ENCODE peak calls at places on chromosomes 6 and 20, in eight cellular contexts. O, C, H, F, D, X, Z and U are unnamed samples.
A peak's percentile ranks its signal among the peaks of the same experiment; 100 is the strongest.

GRCh38 chr6:71139249-71139648 is 149.4 kb upstream of the OGFRL1 start:
- DNase-seq in C (no peak), H (no peak), X (peak; percentile 2), Z (peak; percentile 76), D (no peak), F (no peak), O (no peak), U (no peak)

GRCh38 chr6:166478782-166479592 is 96.2 kb upstream of the MPC1 start:
- DNase-seq in H (no peak), Z (no peak), C (no peak), F (no peak), D (peak; percentile 54), O (no peak), X (no peak), U (peak; percentile 28)

GRCh38 chr6:24859608-24860007 is 60.9 kb upstream of the ARMH2 start:
- DNase-seq in H (no peak), D (no peak), X (no peak), F (no peak), Z (no peak), O (no peak), C (peak; percentile 34), U (no peak)

GRCh38 chr20:21503345-21503744 is 10.5 kb downstream of the NKX2-2 start:
- DNase-seq in F (no peak), O (no peak), X (peak; percentile 11), Z (peak; percentile 87), D (no peak), H (no peak), C (no peak), U (no peak)

GRCh38 chr6:98871821-98872220 is 37.4 kb downstream of the POU3F2 start:
- DNase-seq in C (no peak), H (no peak), O (no peak), X (no peak), D (no peak), Z (no peak), F (no peak), U (no peak)

GRCh38 chr20:9040874-9041524 is 27.9 kb upstream of the PLCB4 start:
- DNase-seq in X (no peak), D (no peak), F (no peak), H (no peak), O (no peak), C (no peak), Z (peak; percentile 73), U (no peak)

GRCh38 chr6:109612268-109612667 is 78.7 kb downstream of the AK9 start:
- DNase-seq in O (no peak), C (peak; percentile 4), F (no peak), X (no peak), H (no peak), Z (no peak), D (no peak), U (no peak)

GRCh38 chr6:87628424-87628823 is 38.5 kb downstream of the ORC3 start:
- DNase-seq in Z (no peak), F (no peak), D (no peak), H (no peak), C (no peak), O (no peak), X (no peak), U (no peak)

GRCh38 chr6:37279366-37280134 is 21.6 kb upstream of the TMEM217 start:
- DNase-seq in C (no peak), F (no peak), Z (peak; percentile 26), H (no peak), X (no peak), D (no peak), O (no peak), U (no peak)

GRCh38 chr6:7052441-7052936 is 55.3 kb upstream of the RREB1 start:
- DNase-seq in D (peak; percentile 92), F (peak; percentile 73), Z (peak; percentile 85), O (peak; percentile 78), C (peak; percentile 74), H (no peak), X (peak; percentile 67), U (no peak)

GRCh38 chr20:37669062-37669772 is 24.6 kb upstream of the CTNNBL1 start:
- DNase-seq in O (no peak), C (no peak), D (no peak), F (no peak), Z (peak; percentile 7), X (peak; percentile 63), H (no peak), U (no peak)

GRCh38 chr6:75280131-75280855 is 4.3 kb downstream of the TMEM30A start:
- DNase-seq in Z (peak; percentile 50), X (no peak), O (no peak), H (no peak), C (no peak), F (no peak), D (no peak), U (no peak)

GRCh38 chr6:14550410-14550809 is 432.8 kb downstream of the CD83 start:
- DNase-seq in C (no peak), Z (no peak), O (no peak), H (no peak), D (no peak), X (no peak), F (no peak), U (no peak)

GRCh38 chr6:44254957-44255808 is 2.1 kb downstream of the SLC35B2 start:
- DNase-seq in H (no peak), X (peak; percentile 35), F (no peak), D (peak; percentile 63), Z (peak; percentile 24), O (no peak), C (peak; percentile 30), U (no peak)

GRCh38 chr6:44254201-44254956 is 2.9 kb downstream of the SLC35B2 start:
- DNase-seq in C (peak; percentile 25), D (peak; percentile 46), O (no peak), Z (no peak), H (no peak), X (no peak), F (no peak), U (no peak)

GRCh38 chr6:44255848-44256247 is 1.5 kb downstream of the SLC35B2 start:
- DNase-seq in C (no peak), F (no peak), X (no peak), D (no peak), H (no peak), Z (no peak), O (no peak), U (no peak)

GRCh38 chr6:44251576-44252524 is 4.9 kb downstream of the HSP90AB1 start:
- DNase-seq in H (no peak), F (no peak), D (no peak), C (no peak), Z (no peak), X (no peak), O (no peak), U (no peak)

GRCh38 chr6:44253307-44254101 is 3.8 kb downstream of the SLC35B2 start:
- DNase-seq in X (peak; percentile 64), H (no peak), C (peak; percentile 79), O (no peak), Z (no peak), D (peak; percentile 35), F (no peak), U (no peak)
- H3K27ac ChIP-seq in X (no peak overlapping the region), H (no peak overlapping the region), C (no peak overlapping the region), O (no peak overlapping the region), Z (no peak overlapping the region), D (no peak overlapping the region), F (no peak overlapping the region), U (no peak overlapping the region)

DNA sequence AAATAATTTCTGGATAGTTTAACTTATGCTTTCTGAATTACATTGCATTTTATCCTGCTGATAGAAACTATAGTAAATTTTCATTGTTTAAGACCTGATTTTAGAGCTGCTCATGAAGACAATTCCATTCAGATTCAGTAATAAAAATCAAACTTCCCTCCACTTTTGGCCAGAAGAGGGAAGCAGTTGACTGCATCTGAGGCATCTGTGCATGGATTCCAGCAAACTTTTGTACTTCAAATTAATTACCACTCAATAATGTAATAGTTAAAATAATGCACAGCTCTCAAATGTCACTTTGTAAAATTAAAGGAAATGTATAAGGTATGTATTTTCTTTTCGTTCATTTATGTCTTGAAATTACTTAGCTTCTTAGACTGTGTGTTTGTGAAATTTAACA is 64.2 kb upstream of the SLC35B3 start:
- DNase-seq in C (peak; percentile 64), Z (no peak), D (no peak), O (no peak), H (no peak), X (peak; percentile 51), F (no peak), U (no peak)
- TF ChIP-seq CTCF in C (peak; percentile 84), Z (peak; percentile 34), D (peak; percentile 38), O (no peak), H (peak; percentile 67), X (peak; percentile 70), F (peak; percentile 24), U (peak; percentile 30)

DNA sequence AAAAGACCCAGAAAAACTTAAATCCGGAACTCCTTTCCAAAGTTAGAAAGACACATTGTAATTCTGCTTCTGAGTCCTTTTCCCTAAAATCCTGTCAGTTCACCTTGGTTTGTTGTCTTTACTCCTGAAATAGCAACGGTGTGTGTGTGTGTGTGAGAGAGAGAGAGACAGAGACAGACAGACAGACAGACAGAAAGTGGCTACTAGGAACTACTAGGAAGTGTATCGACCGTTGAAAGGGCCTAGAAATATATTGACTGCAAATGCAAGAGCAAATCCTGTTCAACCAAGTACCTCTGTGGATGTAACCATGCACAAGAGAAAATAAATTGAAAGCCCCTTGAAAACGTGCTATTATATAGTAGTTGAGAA is 100.0 kb upstream of the MLIP start:
- DNase-seq in F (no peak), Z (no peak), C (no peak), D (no peak), X (no peak), O (no peak), H (no peak), U (no peak)
- H3K4me3 ChIP-seq in F (no peak overlapping the region), Z (no peak overlapping the region), C (no peak overlapping the region), D (peak overlapping the region; percentile 43), X (no peak overlapping the region), O (no peak overlapping the region), H (no peak overlapping the region), U (no peak overlapping the region)

GRCh38 chr6:128499079-128499705 is 21.2 kb downstream of the PTPRK start:
- DNase-seq in F (no peak), O (no peak), C (no peak), Z (no peak), X (peak; percentile 79), D (no peak), H (no peak), U (no peak)

GRCh38 chr6:128494440-128494839 is 26.0 kb downstream of the PTPRK start:
- DNase-seq in C (no peak), F (no peak), O (no peak), D (no peak), Z (no peak), H (no peak), X (no peak), U (no peak)

GRCh38 chr6:128495536-128496333 is 24.7 kb downstream of the PTPRK start:
- DNase-seq in F (no peak), Z (no peak), X (no peak), C (no peak), D (no peak), H (no peak), O (no peak), U (no peak)

GRCh38 chr6:128500017-128500416 is 20.4 kb downstream of the PTPRK start:
- DNase-seq in Z (peak; percentile 43), O (no peak), F (no peak), X (peak; percentile 46), H (no peak), C (no peak), D (no peak), U (no peak)

DNA sequence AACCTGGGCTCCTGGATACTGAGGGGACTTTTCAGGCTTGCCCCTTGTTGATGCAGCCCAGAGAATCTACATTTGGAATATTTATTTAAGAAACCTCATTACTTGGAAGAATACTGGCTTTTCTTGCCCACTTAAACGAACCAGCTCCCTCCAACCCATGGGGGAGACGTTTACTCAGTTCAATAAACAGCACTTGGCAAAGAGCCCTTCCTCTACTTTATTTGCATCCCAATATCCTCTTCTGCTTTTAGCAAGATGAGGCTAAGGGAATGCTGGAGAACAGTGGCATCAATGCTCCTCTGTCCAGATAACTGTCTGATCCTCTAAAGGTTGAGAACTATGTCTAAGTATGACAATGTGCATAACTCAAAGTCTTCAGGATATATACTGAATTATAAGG is 22.2 kb downstream of the PTPRK start:
- DNase-seq in C (no peak), D (no peak), X (no peak), H (no peak), O (no peak), Z (no peak), F (no peak), U (no peak)
- H3K27ac ChIP-seq in C (no peak overlapping the region), D (no peak overlapping the region), X (peak overlapping the region; percentile 98), H (no peak overlapping the region), O (no peak overlapping the region), Z (no peak overlapping the region), F (no peak overlapping the region), U (no peak overlapping the region)